ENCODE peak calls at places on chromosomes 12 and 14, in six cellular contexts. H is OCI-LY7, U is astrocyte of the spinal cord, D is mammary epithelial cell, T is spleen, J is prostate gland. A is an unnamed sample.

GRCh38 chr14:33198684-33199083 is 260.0 kb downstream of the NPAS3 start:
- DNase-seq in H (no peak), U (no peak), D (no peak), T (no peak), J (no peak), A (no peak)

GRCh38 chr14:95818581-95818980 is 58.1 kb upstream of the TUNAR start:
- DNase-seq in H (no peak), U (no peak), D (no peak), T (no peak), J (no peak), A (no peak)

GRCh38 chr12:130300725-130301124 is 37.0 kb upstream of the PIWIL1 start:
- DNase-seq in H (no peak), U (no peak), D (no peak), T (no peak), J (no peak), A (no peak)

GRCh38 chr12:58532855-58533608 is 387.3 kb downstream of the LRIG3 start:
- DNase-seq in H (no peak), U (no peak), D (no peak), T (no peak), J (no peak), A (no peak)

GRCh38 chr12:58293308-58293983 is 352.1 kb downstream of the ATP23 start:
- DNase-seq in H (no peak), U (no peak), D (no peak), T (no peak), J (no peak), A (no peak)

GRCh38 chr12:24915501-24915900 is 33.4 kb downstream of the BCAT1 start:
- DNase-seq in H (no peak), U (no peak), D (no peak), T (no peak), J (no peak), A (no peak)

GRCh38 chr12:115960868-115961802 is 316.4 kb downstream of the MED13L start:
- DNase-seq in H (no peak), U (no peak), D (no peak), T (no peak), J (no peak), A (no peak)

GRCh38 chr12:93094988-93095737 is 166.1 kb upstream of the EEA1 start:
- DNase-seq in H (peak), U (no peak), D (no peak), T (no peak), J (no peak), A (no peak)

GRCh38 chr12:75656650-75657049 is 145.2 kb upstream of the KRR1 start:
- DNase-seq in H (no peak), U (peak), D (peak), T (no peak), J (no peak), A (no peak)

GRCh38 chr14:100837812-100838170 is 11.9 kb downstream of the MEG3 start:
- DNase-seq in H (no peak), U (no peak), D (no peak), T (peak), J (no peak), A (no peak)

GRCh38 chr14:106831322-106831720 is 1304.9 kb downstream of the TMEM121 start:
- DNase-seq in H (peak), U (no peak), D (no peak), T (peak), J (no peak), A (no peak)

DNA sequence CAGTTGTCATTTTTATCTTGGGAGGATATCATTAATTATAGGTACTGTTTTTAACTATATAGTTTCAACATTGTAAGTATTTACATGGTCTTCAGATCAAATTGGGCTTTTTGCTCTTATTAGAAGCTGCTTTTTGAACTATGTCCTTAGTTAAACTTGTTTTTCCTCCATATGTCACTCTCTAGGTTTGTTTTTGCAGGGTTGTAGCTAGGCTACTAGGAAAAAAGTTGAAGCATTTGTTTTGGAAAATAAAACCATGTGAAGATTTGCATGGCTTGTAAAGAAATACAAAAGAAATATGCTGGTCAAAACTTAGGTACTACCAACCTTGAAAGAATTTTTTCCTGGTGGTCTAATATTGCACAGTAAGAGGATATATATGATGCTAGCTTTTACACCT is 3.4 kb downstream of the ARID2 start:
- DNase-seq in H (no peak), U (peak), D (no peak), T (no peak), J (no peak), A (no peak)
- H3K4me3 ChIP-seq in H (peak), U (no peak), D (peak), T (no peak), J (peak), A (peak)

GRCh38 chr12:31567029-31567428 is 23.9 kb downstream of the DENND5B start:
- DNase-seq in H (no peak), U (no peak), D (no peak), T (no peak), J (no peak), A (no peak)

GRCh38 chr12:31557707-31558106 is 33.2 kb downstream of the DENND5B start:
- DNase-seq in H (no peak), U (no peak), D (no peak), T (no peak), J (no peak), A (no peak)

GRCh38 chr12:31558521-31558920 is 32.4 kb downstream of the DENND5B start:
- DNase-seq in H (no peak), U (peak), D (peak), T (no peak), J (no peak), A (no peak)

GRCh38 chr12:31560516-31560915 is 30.4 kb downstream of the DENND5B start:
- DNase-seq in H (no peak), U (no peak), D (no peak), T (no peak), J (no peak), A (no peak)

GRCh38 chr12:31562594-31563328 is 28.2 kb downstream of the DENND5B start:
- DNase-seq in H (no peak), U (no peak), D (no peak), T (no peak), J (no peak), A (no peak)
- H3K4me3 ChIP-seq in H (no peak), U (no peak), D (no peak), T (no peak), J (no peak), A (no peak)

GRCh38 chr12:50089730-50090129 is 4.6 kb downstream of the SMARCD1 start:
- DNase-seq in H (no peak), U (no peak), D (no peak), T (peak), J (no peak), A (no peak)
- H3K4me3 ChIP-seq in H (no peak), U (no peak), D (no peak), T (no peak), J (no peak), A (no peak)

GRCh38 chr14:20681348-20682126 is 2.8 kb upstream of the RNASE4 start:
- DNase-seq in H (peak), U (peak), D (peak), T (peak), J (peak), A (peak)

GRCh38 chr14:20682127-20682434 is 2.3 kb upstream of the RNASE4 start:
- DNase-seq in H (no peak), U (no peak), D (no peak), T (no peak), J (no peak), A (no peak)

GRCh38 chr14:20679907-20680306 is 4.5 kb upstream of the RNASE4 start:
- DNase-seq in H (no peak), U (peak), D (no peak), T (no peak), J (no peak), A (no peak)

GRCh38 chr14:20680363-20680762 is 4.0 kb upstream of the RNASE4 start:
- DNase-seq in H (no peak), U (no peak), D (no peak), T (no peak), J (no peak), A (no peak)

GRCh38 chr14:20680843-20681347 is 3.5 kb upstream of the RNASE4 start:
- DNase-seq in H (no peak), U (no peak), D (no peak), T (no peak), J (no peak), A (no peak)
- H3K4me3 ChIP-seq in H (peak), U (peak), D (peak), T (peak), J (peak), A (peak)

A was measured in tibial artery.